ENCODE peak calls at places on chromosomes 1 and 21, in five cellular contexts. Y is HFFc6, X is RPMI8226, L is NCI-H2081, K is WTC11. O is an unnamed sample.

GRCh38 chr1:28359592-28360239 is 9.8 kb upstream of the PHACTR4 start:
- DNase-seq in X (peak), K (peak), L (peak), Y (peak), O (peak)

GRCh38 chr1:110203021-110203661 is 7.0 kb upstream of the KCNC4 start:
- DNase-seq in X (peak), Y (peak), L (peak), K (peak), O (peak)

GRCh38 chr1:19032413-19032695 is 75.9 kb upstream of the IFFO2 start:
- DNase-seq in L (no peak), Y (no peak), K (no peak), X (no peak), O (no peak)

GRCh38 chr1:40687059-40687458 is 4.4 kb upstream of the NFYC start:
- DNase-seq in K (no peak), X (no peak), L (no peak), Y (no peak), O (no peak)

GRCh38 chr1:206490643-206491421 is 16.5 kb upstream of the RASSF5 start:
- DNase-seq in X (no peak), K (no peak), L (no peak), Y (no peak), O (no peak)

GRCh38 chr1:170663441-170664282 is at the start of gene PRRX1:
- DNase-seq in Y (no peak), X (no peak), K (no peak), L (no peak), O (no peak)

GRCh38 chr1:221494670-221495069 is 247.2 kb downstream of the DUSP10 start:
- DNase-seq in L (no peak), K (no peak), X (no peak), Y (no peak), O (no peak)

GRCh38 chr1:110262846-110263631 is 52.9 kb downstream of the KCNC4 start:
- DNase-seq in Y (no peak), L (no peak), X (no peak), K (no peak), O (peak)

GRCh38 chr1:98672184-98672583 is 10.7 kb downstream of the SNX7 start:
- DNase-seq in X (no peak), Y (no peak), L (no peak), K (no peak), O (no peak)

GRCh38 chr1:20787775-20788488 is 825 bp upstream of the HP1BP3 start:
- DNase-seq in X (peak), L (peak), Y (peak), K (no peak), O (no peak)

GRCh38 chr1:53110370-53111072 is 31.9 kb downstream of the SLC1A7 start:
- DNase-seq in Y (peak), X (no peak), K (no peak), L (no peak), O (no peak)

GRCh38 chr1:65247419-65248359 is 61.7 kb upstream of the DNAJC6 start:
- DNase-seq in Y (peak), K (no peak), X (no peak), L (no peak), O (no peak)

GRCh38 chr1:33390550-33390949 is 40.3 kb downstream of the PHC2 start:
- DNase-seq in Y (peak), K (no peak), X (no peak), L (no peak), O (no peak)

GRCh38 chr1:59139396-59139795 is 157.5 kb upstream of the FGGY start:
- DNase-seq in Y (no peak), L (no peak), K (no peak), X (no peak), O (no peak)

GRCh38 chr1:67298762-67299161 is 8.9 kb upstream of the IL12RB2 start:
- DNase-seq in X (no peak), Y (no peak), K (no peak), L (no peak), O (peak)

GRCh38 chr1:78543941-78544630 is 53.3 kb downstream of the PTGFR start:
- DNase-seq in K (no peak), X (no peak), L (no peak), Y (peak), O (no peak)

GRCh38 chr1:52592637-52593323 is 9.4 kb upstream of the GPX7 start:
- DNase-seq in Y (no peak), K (no peak), L (no peak), X (no peak), O (peak)

GRCh38 chr1:47940779-47941178 is 56.4 kb downstream of the TRABD2B start:
- DNase-seq in X (no peak), Y (no peak), L (no peak), K (no peak), O (no peak)

GRCh38 chr1:181551249-181551648 is 67.9 kb downstream of the CACNA1E start:
- DNase-seq in K (no peak), Y (no peak), X (no peak), L (no peak), O (no peak)

GRCh38 chr1:23611601-23612327 is 52.5 kb upstream of the ID3 start:
- DNase-seq in L (peak), Y (no peak), X (peak), K (no peak), O (peak)

GRCh38 chr21:37742532-37742931 is 173.7 kb downstream of the KCNJ6 start:
- DNase-seq in K (no peak), Y (peak), X (no peak), L (no peak), O (peak)

GRCh38 chr1:243718022-243718421 is 132.0 kb downstream of the AKT3 start:
- DNase-seq in Y (no peak), K (no peak), L (no peak), X (no peak), O (no peak)

GRCh38 chr1:157842939-157843338 is 1.3 kb upstream of the CD5L start:
- DNase-seq in X (no peak), K (no peak), L (no peak), Y (no peak), O (no peak)

GRCh38 chr1:199168895-199169294 is 530.1 kb downstream of the PTPRC start:
- DNase-seq in Y (no peak), X (no peak), L (no peak), K (no peak), O (no peak)

GRCh38 chr1:152110860-152111514 is 4.3 kb downstream of the TCHH start:
- DNase-seq in L (no peak), X (peak), Y (peak), K (peak), O (no peak)

GRCh38 chr21:29056005-29056404 is 17.4 kb downstream of the CCT8 start:
- DNase-seq in Y (no peak), X (no peak), K (no peak), L (peak), O (no peak)

GRCh38 chr1:235818632-235819136 is 48.0 kb downstream of the LYST start:
- DNase-seq in X (no peak), Y (no peak), K (no peak), L (no peak), O (no peak)

GRCh38 chr1:99548924-99549605 is 96.8 kb upstream of the PALMD start:
- DNase-seq in X (peak), K (no peak), Y (no peak), L (peak), O (peak)

GRCh38 chr1:244599937-244600350 is 53.0 kb upstream of the DESI2 start:
- DNase-seq in L (no peak), Y (peak), K (no peak), X (peak), O (peak)

GRCh38 chr1:178371236-178371635 is 125.5 kb downstream of the CLEC20A start:
- DNase-seq in X (no peak), K (no peak), Y (peak), L (no peak), O (peak)

GRCh38 chr21:31136891-31137290 is 98.6 kb upstream of the KRTAP19-8 start:
- DNase-seq in Y (no peak), X (peak), K (no peak), L (peak), O (peak)

GRCh38 chr21:41611966-41612606 is 104.1 kb upstream of the TMPRSS2 start:
- DNase-seq in K (peak), Y (no peak), X (peak), L (peak), O (peak)

GRCh38 chr1:84957956-84958355 is 39.0 kb downstream of the MCOLN2 start:
- DNase-seq in L (no peak), Y (no peak), K (no peak), X (no peak), O (no peak)

GRCh38 chr1:202376247-202376646 is 27.7 kb downstream of the PPP1R12B start:
- DNase-seq in X (no peak), Y (no peak), K (no peak), L (no peak), O (no peak)

O was measured in NAMALWA.